ENCODE peak calls at places on chromosome 4, in eight cellular contexts. O is H7; S is activated CD4-positive, alpha-beta T cell treated with anti-CD3 and anti-CD28 coated beads, Interleukin-2, amount 10 ng/mL, durations not matched to agents 7 days and 5 days; Z is right atrium auricular region; Q is iris pigment epithelial cell; G is NCI-H2081; M is AG10803; H is C1 segment of cervical spinal cord. C is an unnamed sample.

GRCh38 chr4:161404346-161405110 is 759.3 kb downstream of the FSTL5 start:
- DNase-seq in G (no peak), H (no peak), M (no peak), Q (peak; percentile 17), Z (no peak), O (no peak), S (no peak), C (peak; percentile 30)

GRCh38 chr4:71290074-71290473 is 48.7 kb upstream of the SLC4A4 start:
- DNase-seq in S (no peak), Q (peak; percentile 73), M (peak; percentile 86), Z (no peak), O (no peak), G (no peak), H (no peak), C (peak; percentile 22)

GRCh38 chr4:35772291-35772690 is 472.0 kb downstream of the ARAP2 start:
- DNase-seq in G (no peak), M (no peak), S (no peak), O (no peak), H (no peak), Z (no peak), Q (peak; percentile 21), C (no peak)

GRCh38 chr4:181661090-181661489 is 582.1 kb upstream of the TENM3 start:
- DNase-seq in S (no peak), Z (no peak), O (no peak), H (no peak), Q (peak; percentile 90), G (no peak), M (peak; percentile 87), C (peak; percentile 88)

GRCh38 chr4:153541426-153542096 is 75.4 kb downstream of the TMEM131L start:
- DNase-seq in S (peak; percentile 25), M (peak; percentile 97), O (no peak), G (no peak), H (no peak), Q (peak; percentile 96), Z (no peak), C (peak; percentile 92)

GRCh38 chr4:183118585-183118984 is 19.5 kb downstream of the WWC2 start:
- DNase-seq in O (no peak), Z (no peak), M (peak; percentile 96), H (no peak), G (no peak), S (no peak), Q (peak; percentile 94), C (peak; percentile 88)

GRCh38 chr4:152328595-152328994 is 207.3 kb downstream of the FBXW7 start:
- DNase-seq in Q (peak; percentile 9), Z (no peak), M (peak; percentile 67), S (no peak), H (no peak), G (no peak), O (no peak), C (no peak)

GRCh38 chr4:22391548-22391947 is 124.3 kb downstream of the ADGRA3 start:
- DNase-seq in Q (peak; percentile 51), O (no peak), G (no peak), S (no peak), Z (no peak), H (no peak), M (peak; percentile 72), C (peak; percentile 61)

GRCh38 chr4:125432078-125432477 is 117.3 kb downstream of the FAT4 start:
- DNase-seq in S (no peak), Z (no peak), G (no peak), H (no peak), Q (peak; percentile 42), M (peak; percentile 12), O (peak; percentile 33), C (peak; percentile 45)

GRCh38 chr4:23981328-23981727 is 91.5 kb upstream of the PPARGC1A start:
- DNase-seq in S (no peak), M (no peak), Q (no peak), Z (no peak), H (no peak), O (no peak), G (no peak), C (no peak)

GRCh38 chr4:37890501-37891220 is at the start of gene TBC1D1:
- DNase-seq in Z (peak; percentile 74), G (peak; percentile 23), H (peak; percentile 57), S (peak; percentile 52), O (peak; percentile 77), Q (no peak), M (no peak), C (no peak)

GRCh38 chr4:2469192-2469984 is 482 bp downstream of the RNF4 start:
- DNase-seq in H (no peak), M (peak; percentile 41), Q (peak; percentile 31), G (peak; percentile 10), Z (no peak), O (peak; percentile 88), S (peak; percentile 82), C (peak; percentile 36)

GRCh38 chr4:2220016-2220620 is 21.8 kb downstream of the HAUS3 start:
- DNase-seq in Q (peak; percentile 63), H (no peak), M (peak; percentile 59), O (peak; percentile 46), Z (peak; percentile 72), S (peak; percentile 87), G (peak; percentile 75), C (peak; percentile 82)

GRCh38 chr4:40377462-40378385 is 42.6 kb downstream of the CHRNA9 start:
- DNase-seq in Z (no peak), H (no peak), G (no peak), Q (peak; percentile 31), M (peak; percentile 33), S (no peak), O (no peak), C (peak; percentile 33)

GRCh38 chr4:1403591-1404572 is 2.4 kb downstream of the NKX1-1 start:
- DNase-seq in Q (no peak), H (no peak), G (no peak), Z (peak; percentile 16), O (peak; percentile 85), M (no peak), S (no peak), C (no peak)

GRCh38 chr4:94603170-94603747 is 151.5 kb downstream of the PDLIM5 start:
- DNase-seq in Q (peak; percentile 80), O (no peak), H (no peak), G (no peak), Z (no peak), S (no peak), M (peak; percentile 43), C (peak; percentile 81)

GRCh38 chr4:185819144-185819543 is 7.2 kb upstream of the SORBS2 start:
- DNase-seq in M (no peak), G (no peak), Q (no peak), H (no peak), S (no peak), Z (no peak), O (no peak), C (no peak)

GRCh38 chr4:142353149-142353738 is 492.9 kb downstream of the INPP4B start:
- DNase-seq in Q (peak; percentile 63), G (no peak), S (no peak), M (peak; percentile 85), Z (no peak), O (peak; percentile 1), H (no peak), C (peak; percentile 86)